ENCODE peak calls at places on chromosomes 13 and 19, in ten cellular contexts. P, R, X, M, J, H, Z, T, S and F are unnamed samples.

GRCh38 chr13:92991687-92992086 is 234.9 kb upstream of the GPC6 start:
- DNase-seq in P (no peak), R (no peak), X (no peak), M (peak; percentile 9), J (peak; percentile 60), H (no peak), Z (no peak), T (no peak), S (no peak), F (no peak)

GRCh38 chr13:41782086-41782485 is 178.8 kb downstream of the VWA8 start:
- DNase-seq in P (no peak), R (no peak), X (no peak), M (no peak), J (no peak), H (no peak), Z (no peak), T (no peak), S (no peak), F (no peak)

GRCh38 chr13:25906211-25906661 is 145.6 kb downstream of the SHISA2 start:
- DNase-seq in P (no peak), R (no peak), X (no peak), M (no peak), J (no peak), H (no peak), Z (no peak), T (no peak), S (no peak), F (no peak)

GRCh38 chr13:52161193-52161646 is 1.8 kb upstream of the NEK3 start:
- DNase-seq in P (no peak), R (no peak), X (no peak), M (no peak), J (no peak), H (peak; percentile 38), Z (peak; percentile 36), T (no peak), S (no peak), F (no peak)

GRCh38 chr19:45164577-45165335 is 4.0 kb upstream of the NKPD1 start:
- DNase-seq in P (peak; percentile 38), R (peak; percentile 85), X (no peak), M (peak; percentile 61), J (peak; percentile 89), H (peak; percentile 75), Z (peak; percentile 88), T (peak; percentile 45), S (no peak), F (peak; percentile 28)

GRCh38 chr19:35154535-35155406 is at the start of gene FXYD5:
- DNase-seq in P (peak; percentile 62), R (peak; percentile 69), X (no peak), M (peak; percentile 76), J (peak; percentile 88), H (peak; percentile 72), Z (peak; percentile 86), T (peak; percentile 56), S (peak; percentile 27), F (no peak)

GRCh38 chr19:48760514-48761221 is 5.3 kb downstream of the FGF21 start:
- DNase-seq in P (no peak), R (peak; percentile 19), X (no peak), M (no peak), J (no peak), H (no peak), Z (no peak), T (no peak), S (no peak), F (no peak)

GRCh38 chr13:90068658-90069057 is 1278.8 kb upstream of the MIR17HG start:
- DNase-seq in P (no peak), R (no peak), X (no peak), M (no peak), J (no peak), H (no peak), Z (no peak), T (no peak), S (no peak), F (no peak)

GRCh38 chr19:294819-295686 is 3.9 kb upstream of the PLPP2 start:
- DNase-seq in P (no peak), R (no peak), X (no peak), M (peak; percentile 9), J (peak; percentile 32), H (peak; percentile 42), Z (peak; percentile 69), T (peak; percentile 18), S (no peak), F (peak; percentile 71)

GRCh38 chr13:51589793-51590192 is 5.5 kb downstream of the WDFY2 start:
- DNase-seq in P (no peak), R (no peak), X (no peak), M (no peak), J (no peak), H (no peak), Z (no peak), T (no peak), S (no peak), F (no peak)

GRCh38 chr13:30905932-30906383 is at the start of gene MEDAG:
- DNase-seq in P (peak; percentile 70), R (peak; percentile 18), X (no peak), M (peak; percentile 66), J (peak; percentile 89), H (peak; percentile 39), Z (no peak), T (peak; percentile 82), S (no peak), F (no peak)

GRCh38 chr13:95087746-95088305 is 213.4 kb downstream of the ABCC4 start:
- DNase-seq in P (no peak), R (peak; percentile 78), X (no peak), M (peak; percentile 39), J (peak; percentile 72), H (no peak), Z (peak; percentile 8), T (peak; percentile 43), S (no peak), F (no peak)

DNA sequence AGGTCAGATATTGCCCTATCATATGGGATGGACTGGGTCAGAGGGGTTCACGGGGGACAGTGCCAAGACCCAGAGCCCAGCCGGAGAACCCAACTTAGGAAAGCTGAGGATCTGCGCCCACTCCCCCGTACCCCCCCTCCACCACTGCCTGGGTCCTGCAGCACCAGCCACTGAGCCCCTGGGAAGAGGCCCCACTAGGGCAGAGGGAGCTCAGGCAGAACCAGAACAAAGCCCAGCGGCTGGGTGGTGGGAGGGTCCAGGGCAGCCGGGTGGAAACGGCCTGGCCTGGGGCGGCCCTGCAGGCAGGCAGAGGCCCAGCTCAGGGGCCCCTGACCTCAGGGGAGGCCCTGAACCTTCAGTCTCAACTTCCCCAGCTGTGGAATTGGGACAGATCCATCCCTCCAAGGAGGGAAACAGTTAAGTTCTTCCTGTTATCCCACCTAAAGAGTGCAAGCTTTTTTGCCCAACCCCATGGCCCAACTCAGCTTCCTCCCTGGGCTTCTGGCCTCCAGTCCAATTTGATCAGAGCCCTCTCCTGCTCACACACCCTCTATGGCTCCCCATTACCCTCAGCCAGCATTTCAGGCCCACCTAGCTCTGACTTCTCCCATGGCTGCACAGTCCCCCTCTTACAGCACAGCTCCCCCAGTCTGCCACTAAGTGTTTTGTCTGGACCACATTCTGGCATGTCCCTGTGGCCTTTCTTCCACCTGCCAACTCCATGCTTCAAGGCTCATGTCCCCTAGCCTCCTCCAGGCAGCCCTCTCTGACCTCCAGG is 3.1 kb downstream of the NR2F6 start:
- DNase-seq in P (no peak), R (no peak), X (no peak), M (no peak), J (no peak), H (no peak), Z (no peak), T (no peak), S (no peak), F (no peak)
- TF ChIP-seq CTCF in P (no peak), R (no peak), X (no peak), M (no peak), J (no peak), H (no peak), Z (no peak), T (no peak), S (no peak), F (no peak)

GRCh38 chr13:102848956-102849355 is 3.1 kb downstream of the ERCC5 start:
- DNase-seq in P (no peak), R (no peak), X (no peak), M (peak; percentile 4), J (no peak), H (no peak), Z (no peak), T (no peak), S (no peak), F (no peak)

GRCh38 chr13:102845289-102845629 is 573 bp upstream of the ERCC5 start:
- DNase-seq in P (no peak), R (no peak), X (no peak), M (no peak), J (no peak), H (no peak), Z (no peak), T (no peak), S (no peak), F (no peak)

GRCh38 chr13:102846261-102847015 is 606 bp downstream of the ERCC5 start:
- DNase-seq in P (no peak), R (peak; percentile 39), X (no peak), M (peak; percentile 29), J (peak; percentile 49), H (peak; percentile 57), Z (peak; percentile 55), T (peak; percentile 39), S (no peak), F (peak; percentile 21)

GRCh38 chr13:102847272-102848234 is 1.7 kb downstream of the ERCC5 start:
- DNase-seq in P (no peak), R (peak; percentile 44), X (no peak), M (peak; percentile 54), J (peak; percentile 60), H (no peak), Z (peak; percentile 40), T (peak; percentile 11), S (no peak), F (no peak)

DNA sequence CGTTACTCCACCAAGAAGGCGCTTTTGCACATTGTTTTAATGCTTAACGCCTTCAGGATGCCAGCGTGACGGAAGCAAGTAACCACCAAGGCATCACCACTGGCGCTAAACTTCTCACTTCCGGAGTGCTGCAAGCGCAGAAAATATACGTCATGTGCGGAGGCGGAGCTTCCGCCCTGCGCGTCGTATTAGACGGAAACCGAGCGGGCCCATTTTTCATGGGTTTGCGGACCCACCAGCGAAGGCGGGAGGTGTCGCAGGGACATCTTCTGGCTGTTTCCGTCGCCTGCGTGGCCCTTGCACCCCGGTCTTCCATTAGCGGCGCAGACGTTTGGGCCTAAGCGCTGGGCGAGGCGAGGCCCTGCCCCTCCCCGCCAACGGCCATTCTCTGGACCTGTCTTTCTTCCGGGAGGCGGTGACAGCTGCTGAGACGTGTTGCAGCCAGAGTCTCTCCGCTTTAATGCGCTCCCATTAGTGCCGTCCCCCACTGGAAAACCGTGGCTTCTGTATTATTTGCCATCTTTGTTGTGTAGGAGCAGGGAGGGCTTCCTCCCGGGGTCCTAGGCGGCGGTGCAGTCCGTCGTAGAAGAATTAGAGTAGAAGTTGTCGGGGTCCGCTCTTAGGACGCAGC is at the start of gene ERCC5:
- DNase-seq in P (peak; percentile 79), R (peak; percentile 88), X (peak; percentile 76), M (peak; percentile 96), J (peak; percentile 97), H (peak; percentile 94), Z (peak; percentile 96), T (peak; percentile 93), S (peak; percentile 79), F (peak; percentile 92)
- TF ChIP-seq CTCF in P (no peak), R (no peak), X (no peak), M (no peak), J (no peak), H (no peak), Z (no peak), T (no peak), S (no peak), F (no peak)

GRCh38 chr13:62387642-62388041 is 972.0 kb upstream of the PCDH20 start:
- DNase-seq in P (no peak), R (no peak), X (no peak), M (no peak), J (peak; percentile 2), H (no peak), Z (peak; percentile 6), T (no peak), S (peak; percentile 0), F (no peak)
- TF ChIP-seq CTCF in P (no peak), R (no peak), X (no peak), M (no peak), J (no peak), H (no peak), Z (peak; percentile 58), T (no peak), S (peak; percentile 32), F (no peak)

GRCh38 chr19:31338069-31338767 is 11.0 kb downstream of the TSHZ3 start:
- DNase-seq in P (no peak), R (no peak), X (no peak), M (peak; percentile 29), J (peak; percentile 94), H (no peak), Z (peak; percentile 82), T (peak; percentile 66), S (no peak), F (no peak)
- TF ChIP-seq CTCF in P (no peak), R (peak; percentile 65), X (peak; percentile 78), M (peak; percentile 50), J (peak; percentile 87), H (peak; percentile 33), Z (peak; percentile 57), T (peak; percentile 91), S (peak; percentile 85), F (peak; percentile 51)